ENCODE peak calls at places on chromosomes 3 and 15, in ten cellular contexts. O is fibroblast of villous mesenchyme; H is Caco-2; T is gastrocnemius medialis; K is cardiac muscle cell; Z is Calu3; U is CD4-positive, alpha-beta T cell; Y is RWPE2; I is breast epithelium; E is nephron progenitor cell. L is an unnamed sample.

GRCh38 chr15:94670436-94671034 is 439.2 kb downstream of the MCTP2 start:
- DNase-seq in O (peak; percentile 58), H (no peak), T (no peak), K (peak; percentile 58), Z (no peak), U (no peak), Y (no peak), I (no peak), E (no peak), L (no peak)

GRCh38 chr15:80199366-80199765 is 46.6 kb downstream of the FAH start:
- DNase-seq in O (no peak), H (no peak), T (no peak), K (no peak), Z (no peak), U (no peak), Y (no peak), I (no peak), E (no peak), L (no peak)

GRCh38 chr3:78613366-78614008 is 1154.3 kb downstream of the ROBO1 start:
- DNase-seq in O (no peak), H (no peak), T (no peak), K (no peak), Z (no peak), U (no peak), Y (no peak), I (no peak), E (no peak), L (no peak)

GRCh38 chr3:19888428-19889152 is 45.4 kb downstream of the EFHB start:
- DNase-seq in O (peak; percentile 25), H (no peak), T (no peak), K (no peak), Z (no peak), U (no peak), Y (no peak), I (no peak), E (no peak), L (no peak)

GRCh38 chr3:160343132-160343531 is 55.9 kb downstream of the IFT80 start:
- DNase-seq in O (peak; percentile 28), H (no peak), T (no peak), K (peak; percentile 11), Z (no peak), U (no peak), Y (no peak), I (no peak), E (no peak), L (no peak)

GRCh38 chr3:150384517-150385212 is 23.4 kb upstream of the TSC22D2 start:
- DNase-seq in O (peak; percentile 35), H (peak; percentile 48), T (no peak), K (peak; percentile 55), Z (no peak), U (peak; percentile 15), Y (no peak), I (no peak), E (peak; percentile 61), L (no peak)

GRCh38 chr15:73716417-73716816 is 32.2 kb downstream of the CD276 start:
- DNase-seq in O (no peak), H (no peak), T (peak; percentile 56), K (peak; percentile 58), Z (no peak), U (no peak), Y (no peak), I (no peak), E (no peak), L (no peak)

GRCh38 chr3:16279417-16279816 is 14.4 kb downstream of the OXNAD1 start:
- DNase-seq in O (no peak), H (no peak), T (peak; percentile 41), K (no peak), Z (no peak), U (no peak), Y (no peak), I (no peak), E (no peak), L (no peak)

GRCh38 chr3:60877188-60877587 is 374.1 kb downstream of the FHIT start:
- DNase-seq in O (no peak), H (no peak), T (no peak), K (no peak), Z (no peak), U (no peak), Y (no peak), I (no peak), E (no peak), L (no peak)

GRCh38 chr3:54713031-54713430 is 214.8 kb downstream of the LRTM1 start:
- DNase-seq in O (no peak), H (no peak), T (no peak), K (no peak), Z (no peak), U (no peak), Y (no peak), I (no peak), E (no peak), L (no peak)

GRCh38 chr15:57321973-57322601 is 54.2 kb upstream of the CGNL1 start:
- DNase-seq in O (no peak), H (no peak), T (no peak), K (no peak), Z (no peak), U (no peak), Y (no peak), I (no peak), E (no peak), L (no peak)

GRCh38 chr15:40578892-40579291 is 9.8 kb downstream of the RPUSD2 start:
- DNase-seq in O (no peak), H (no peak), T (no peak), K (no peak), Z (no peak), U (no peak), Y (no peak), I (no peak), E (no peak), L (no peak)

GRCh38 chr15:29812384-29812694 is 9.9 kb downstream of the TJP1 start:
- DNase-seq in O (peak; percentile 55), H (no peak), T (peak; percentile 55), K (no peak), Z (peak; percentile 6), U (no peak), Y (no peak), I (peak; percentile 47), E (no peak), L (no peak)

GRCh38 chr3:187931111-187931510 is 185.8 kb upstream of the BCL6 start:
- DNase-seq in O (no peak), H (no peak), T (no peak), K (no peak), Z (no peak), U (no peak), Y (no peak), I (no peak), E (no peak), L (no peak)

GRCh38 chr3:173371848-173372487 is 25.6 kb upstream of the NLGN1 start:
- DNase-seq in O (peak; percentile 25), H (no peak), T (no peak), K (peak; percentile 31), Z (peak; percentile 66), U (no peak), Y (no peak), I (no peak), E (peak; percentile 27), L (no peak)

GRCh38 chr15:74040115-74040850 is 42.1 kb downstream of the GOLGA6A start:
- DNase-seq in O (peak; percentile 97), H (no peak), T (peak; percentile 59), K (no peak), Z (no peak), U (no peak), Y (no peak), I (no peak), E (no peak), L (peak; percentile 91)

GRCh38 chr15:70318594-70318993 is 220.9 kb upstream of the TLE3 start:
- DNase-seq in O (no peak), H (no peak), T (no peak), K (no peak), Z (no peak), U (no peak), Y (no peak), I (peak; percentile 16), E (no peak), L (peak; percentile 57)

GRCh38 chr3:53223541-53223966 is 32.3 kb downstream of the TKT start:
- DNase-seq in O (no peak), H (peak; percentile 26), T (no peak), K (no peak), Z (no peak), U (no peak), Y (no peak), I (no peak), E (no peak), L (no peak)

DNA sequence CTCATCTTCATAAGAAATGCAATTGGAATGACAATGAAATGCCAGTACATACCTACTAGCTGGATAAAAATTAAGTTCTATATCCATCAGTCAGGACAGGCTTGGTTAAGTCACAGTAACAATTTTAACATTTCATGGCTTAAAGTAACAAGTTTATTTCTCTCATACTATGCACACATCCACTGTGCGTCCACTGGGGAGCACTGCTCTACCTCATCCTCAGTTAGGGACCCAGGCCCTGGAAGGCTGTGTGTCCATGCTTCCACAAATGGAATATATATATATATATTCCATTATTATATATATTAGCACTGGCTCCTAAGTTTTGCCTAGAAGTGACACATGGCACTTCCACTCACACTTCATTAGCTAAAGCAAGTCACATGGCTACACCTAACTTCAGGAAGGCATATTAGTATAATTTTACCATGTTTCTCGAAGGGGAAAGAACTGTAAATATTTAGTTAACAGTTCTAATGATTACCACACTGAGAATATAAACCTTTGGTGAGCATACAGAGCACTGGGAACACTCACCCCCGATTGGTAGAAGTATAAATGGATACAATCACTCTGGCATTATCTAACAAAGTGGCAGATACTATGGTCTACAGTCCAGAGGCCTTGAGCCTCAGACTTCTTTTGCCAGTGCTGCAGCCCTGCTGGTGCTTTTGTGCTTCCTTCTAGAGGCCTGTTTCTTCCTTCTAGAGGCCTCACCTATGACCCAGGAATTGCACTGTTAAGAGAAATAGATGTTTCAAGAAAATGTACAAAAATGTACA is 28.6 kb downstream of the AP3S2 start:
- DNase-seq in O (no peak), H (no peak), T (no peak), K (no peak), Z (no peak), U (no peak), Y (no peak), I (no peak), E (no peak), L (no peak)
- TF ChIP-seq CTCF in O (peak; percentile 5), H (no peak), T (no peak), K (no peak), Z (no peak), U (no peak), Y (no peak), I (no peak), E (no peak), L (no peak)

GRCh38 chr3:56547486-56547885 is 9.5 kb upstream of the CCDC66 start:
- DNase-seq in O (no peak), H (no peak), T (no peak), K (no peak), Z (no peak), U (no peak), Y (no peak), I (no peak), E (no peak), L (no peak)
- TF ChIP-seq CTCF in O (no peak), H (peak; percentile 4), T (no peak), K (no peak), Z (no peak), U (no peak), Y (peak; percentile 38), I (no peak), E (no peak), L (no peak)

GRCh38 chr3:80192871-80193270 is 425.1 kb upstream of the ROBO1 start:
- DNase-seq in O (peak; percentile 9), H (no peak), T (no peak), K (no peak), Z (no peak), U (no peak), Y (no peak), I (no peak), E (no peak), L (no peak)
- TF ChIP-seq CTCF in O (no peak), H (no peak), T (no peak), K (no peak), Z (no peak), U (no peak), Y (no peak), I (no peak), E (no peak), L (no peak)

GRCh38 chr15:87660494-87661129 is 595.9 kb downstream of the NTRK3 start:
- DNase-seq in O (peak; percentile 8), H (no peak), T (no peak), K (peak; percentile 6), Z (no peak), U (no peak), Y (no peak), I (no peak), E (no peak), L (no peak)
- TF ChIP-seq CTCF in O (peak; percentile 27), H (no peak), T (no peak), K (no peak), Z (no peak), U (no peak), Y (peak; percentile 30), I (no peak), E (no peak), L (no peak)